ENCODE peak calls at places on chromosomes 1 and 21, in six cellular contexts. H, M, F, Q, G and D are unnamed samples.
A peak's percentile ranks its signal among the peaks of the same experiment; 100 is the strongest.

GRCh38 chr21:36330904-36331303 is 10.9 kb downstream of the MORC3 start:
- DNase-seq in H (no peak), M (peak; percentile 32), F (peak; percentile 44), Q (peak; percentile 63), G (peak; percentile 46), D (no peak)

GRCh38 chr1:245871881-245872280 is 635.2 kb downstream of the SMYD3 start:
- DNase-seq in H (no peak), M (no peak), F (no peak), Q (no peak), G (no peak), D (no peak)

GRCh38 chr1:205449750-205450443 is 5.9 kb downstream of the BLACAT1 start:
- DNase-seq in H (no peak), M (no peak), F (no peak), Q (peak; percentile 72), G (peak; percentile 25), D (no peak)

GRCh38 chr1:196689001-196689400 is 37.2 kb downstream of the CFH start:
- DNase-seq in H (no peak), M (no peak), F (no peak), Q (no peak), G (no peak), D (no peak)

GRCh38 chr1:221543529-221544120 is 198.3 kb downstream of the DUSP10 start:
- DNase-seq in H (no peak), M (no peak), F (no peak), Q (no peak), G (no peak), D (no peak)

GRCh38 chr1:240329443-240329842 is 237.8 kb downstream of the FMN2 start:
- DNase-seq in H (no peak), M (no peak), F (no peak), Q (no peak), G (no peak), D (no peak)

GRCh38 chr1:55716610-55717009 is 501.4 kb upstream of the USP24 start:
- DNase-seq in H (no peak), M (no peak), F (no peak), Q (no peak), G (no peak), D (no peak)

GRCh38 chr1:115282825-115283224 is 55.2 kb downstream of the NGF start:
- DNase-seq in H (no peak), M (peak; percentile 90), F (peak; percentile 82), Q (peak; percentile 19), G (peak; percentile 68), D (peak; percentile 83)

GRCh38 chr1:206128192-206128591 is 11.0 kb upstream of the AVPR1B start:
- DNase-seq in H (no peak), M (no peak), F (no peak), Q (no peak), G (no peak), D (no peak)

GRCh38 chr1:41882068-41882477 is 36.6 kb downstream of the HIVEP3 start:
- DNase-seq in H (no peak), M (no peak), F (no peak), Q (peak; percentile 39), G (no peak), D (no peak)

GRCh38 chr21:45392206-45392971 is 12.6 kb upstream of the COL18A1 start:
- DNase-seq in H (peak; percentile 30), M (peak; percentile 11), F (no peak), Q (no peak), G (no peak), D (peak; percentile 20)

GRCh38 chr21:46604975-46605758 is at the start of gene S100B:
- DNase-seq in H (no peak), M (no peak), F (no peak), Q (no peak), G (peak; percentile 33), D (no peak)

DNA sequence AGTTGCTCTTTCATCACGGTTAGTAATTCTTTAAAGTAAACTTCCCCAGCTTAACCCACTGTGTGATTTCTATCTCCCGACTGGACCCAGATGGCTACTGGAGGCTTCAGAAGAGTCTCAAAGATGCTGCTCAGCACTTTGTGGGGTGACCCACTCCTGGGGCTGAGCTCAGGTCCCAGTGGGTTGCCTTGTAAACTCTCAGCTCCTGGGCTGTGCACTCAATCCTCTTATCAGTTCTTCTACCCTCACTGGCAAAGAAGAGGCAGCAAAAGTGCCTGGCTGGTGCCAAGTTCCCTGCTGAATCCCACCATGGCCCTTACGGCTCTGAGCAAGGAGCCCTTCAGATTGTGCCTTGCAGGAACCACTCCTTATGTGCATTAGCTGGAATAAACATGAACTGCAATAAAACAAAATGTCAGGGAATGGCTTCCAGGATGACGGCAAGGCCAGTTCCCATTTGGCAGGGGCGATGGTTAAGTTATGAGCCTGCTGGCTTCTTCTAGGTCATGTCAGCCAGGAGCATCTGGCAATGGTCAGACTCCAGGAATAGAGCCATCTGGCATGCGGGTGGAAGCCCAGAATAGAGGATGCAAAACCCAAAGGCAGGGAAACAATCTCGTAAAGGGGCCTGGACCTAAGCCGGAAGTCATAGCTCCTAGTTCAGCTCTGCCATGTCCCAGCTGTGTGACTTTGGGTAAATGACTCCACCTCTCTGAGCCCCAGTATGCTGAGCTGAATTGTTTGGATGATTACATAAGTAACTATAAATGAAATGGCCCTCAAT is 6.7 kb downstream of the MYOC start:
- DNase-seq in H (peak; percentile 62), M (peak; percentile 92), F (peak; percentile 55), Q (peak; percentile 61), G (peak; percentile 89), D (peak; percentile 69)
- H3K4me3 ChIP-seq in H (no peak overlapping the region), M (no peak overlapping the region), F (no peak overlapping the region), Q (no peak overlapping the region), G (no peak overlapping the region), D (no peak overlapping the region)

GRCh38 chr1:1307908-1308755 is at the start of the genes ACAP3 and PUSL1:
- DNase-seq in H (peak; percentile 94), M (peak; percentile 93), F (peak; percentile 87), Q (peak; percentile 88), G (peak; percentile 90), D (peak; percentile 90)
- TF ChIP-seq POLR2A in H (peak; percentile 30), M (no peak), F (no peak), Q (peak; percentile 27), G (peak; percentile 53), D (no peak)

GRCh38 chr1:222632749-222633148 is 14.9 kb downstream of the MIA3 start:
- DNase-seq in H (no peak), M (no peak), F (no peak), Q (no peak), G (no peak), D (no peak)
- H3K36me3 ChIP-seq in H (peaks cover 31% of the 10 kb centered on the region), M (no peaks in the 10 kb centered on the region), F (peaks cover 81% of the 10 kb centered on the region), Q (peaks cover 43% of the 10 kb centered on the region), G (peaks cover 48% of the 10 kb centered on the region), D (peaks cover 92% of the 10 kb centered on the region)

GRCh38 chr1:228463009-228463558 is 24.1 kb upstream of the RNF187 start:
- DNase-seq in H (no peak), M (no peak), F (no peak), Q (no peak), G (no peak), D (no peak)
- H3K4me3 ChIP-seq in H (no peak overlapping the region), M (no peak overlapping the region), F (no peak overlapping the region), Q (no peak overlapping the region), G (no peak overlapping the region), D (no peak overlapping the region)

DNA sequence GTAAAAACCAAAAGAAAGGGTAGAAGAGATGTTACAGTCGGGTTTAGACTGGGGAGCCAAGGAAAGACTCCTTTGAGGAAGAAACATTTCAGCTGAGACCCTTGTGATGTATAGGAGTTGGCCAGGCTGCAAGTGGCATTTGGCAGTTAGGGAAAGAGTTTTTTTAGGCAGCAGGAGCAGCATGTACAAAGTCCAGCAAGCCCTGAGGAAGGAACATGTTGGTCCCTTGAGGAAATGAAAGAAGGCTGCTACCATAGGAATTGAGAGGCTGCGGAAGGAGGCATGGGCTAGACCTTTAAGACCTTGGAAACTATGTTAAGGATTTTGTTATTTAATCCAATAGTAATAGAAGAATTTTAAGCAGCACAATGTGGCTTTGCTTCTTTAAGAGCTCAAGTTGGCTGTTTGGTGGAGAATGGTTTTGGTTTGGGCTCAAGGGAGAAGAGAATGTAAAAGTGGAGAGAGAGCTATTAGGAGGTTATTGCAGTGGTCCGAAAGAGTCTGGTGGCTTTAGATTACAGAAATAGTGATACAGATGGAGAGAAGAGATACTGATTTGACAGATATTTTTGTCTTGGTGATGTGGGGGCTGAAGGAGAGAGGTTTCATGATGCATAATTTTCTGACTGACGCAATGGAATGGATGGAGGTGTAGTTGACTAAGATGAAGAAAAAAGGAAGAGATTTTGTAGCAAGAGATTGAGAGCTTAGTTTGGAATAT is 26.6 kb downstream of the SMAP2 start:
- DNase-seq in H (no peak), M (no peak), F (no peak), Q (no peak), G (no peak), D (no peak)
- TF ChIP-seq POLR2A in H (peak; percentile 22), M (no peak), F (no peak), Q (peak; percentile 13), G (no peak), D (no peak)

DNA sequence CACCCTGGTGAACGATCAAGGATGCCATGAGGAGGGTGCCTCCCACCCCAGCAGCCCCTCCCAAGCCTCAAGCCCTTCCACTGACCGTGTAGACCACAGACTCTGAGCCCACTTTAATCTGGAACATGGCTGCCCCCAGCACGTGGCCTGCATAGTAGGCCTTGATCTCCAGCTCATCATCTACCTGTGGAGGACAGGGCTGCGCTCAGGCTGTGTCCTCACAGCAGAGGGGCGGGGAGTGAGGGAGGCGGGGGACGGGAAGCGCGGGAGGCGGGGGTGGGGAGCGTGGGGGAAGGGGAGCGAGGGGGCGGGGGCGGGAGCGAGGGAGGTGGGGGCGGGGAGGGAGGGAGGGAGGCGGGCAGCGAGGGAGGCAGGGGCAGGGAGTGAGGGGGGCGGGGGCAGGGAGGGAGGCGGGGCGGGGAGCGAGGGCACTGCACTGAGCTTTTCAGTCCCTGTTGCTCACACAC is 7.1 kb downstream of the PUSL1 start:
- DNase-seq in H (no peak), M (peak; percentile 70), F (no peak), Q (no peak), G (no peak), D (no peak)
- H3K36me3 ChIP-seq in H (peaks cover 47% of the 10 kb centered on the region), M (no peaks in the 10 kb centered on the region), F (peaks cover 88% of the 10 kb centered on the region), Q (peaks cover 15% of the 10 kb centered on the region), G (peaks cover 72% of the 10 kb centered on the region), D (peaks cover 87% of the 10 kb centered on the region)

GRCh38 chr1:23436520-23437354 is 12.2 kb upstream of the TCEA3 start:
- DNase-seq in H (no peak), M (no peak), F (no peak), Q (peak; percentile 95), G (peak; percentile 71), D (no peak)
- H3K4me3 ChIP-seq in H (no peak overlapping the region), M (no peak overlapping the region), F (no peak overlapping the region), Q (no peak overlapping the region), G (no peak overlapping the region), D (no peak overlapping the region)